ENCODE peak calls at places on chromosomes 3 and 15, in eight cellular contexts. G, W, Q, K, D, U, C and M are unnamed samples.

GRCh38 chr3:160126761-160127160 is 98.5 kb upstream of the C3orf80 start:
- DNase-seq in C (no peak), W (no peak), K (no peak), G (no peak), D (no peak), U (no peak), Q (no peak), M (no peak)

GRCh38 chr3:180011927-180012326 is 24.8 kb downstream of the PEX5L start:
- DNase-seq in U (no peak), G (no peak), K (no peak), D (no peak), W (no peak), Q (no peak), C (no peak), M (no peak)

GRCh38 chr15:50186090-50186489 is 4.1 kb downstream of the SLC27A2 start:
- DNase-seq in U (no peak), G (no peak), K (no peak), D (no peak), W (no peak), C (no peak), Q (no peak), M (no peak)

GRCh38 chr3:196422976-196423781 is 9.0 kb downstream of the UBXN7 start:
- DNase-seq in D (no peak), C (no peak), Q (peak), G (no peak), W (no peak), U (no peak), K (peak), M (peak)

GRCh38 chr3:186251948-186252619 is 110.0 kb downstream of the DGKG start:
- DNase-seq in U (no peak), Q (no peak), D (no peak), W (no peak), G (no peak), C (no peak), K (no peak), M (no peak)

GRCh38 chr3:62261800-62262199 is 111.5 kb downstream of the FEZF2 start:
- DNase-seq in G (no peak), U (no peak), W (no peak), K (no peak), C (no peak), Q (no peak), D (no peak), M (no peak)

GRCh38 chr3:294581-294980 is 98.0 kb downstream of the CHL1 start:
- DNase-seq in Q (no peak), W (no peak), C (no peak), G (no peak), K (no peak), D (no peak), U (no peak), M (no peak)

GRCh38 chr15:39908186-39908585 is 11.9 kb downstream of the GPR176 start:
- DNase-seq in W (peak), U (no peak), Q (no peak), K (no peak), D (no peak), C (no peak), G (peak), M (no peak)

GRCh38 chr3:14864131-14864530 is 45.4 kb downstream of the FGD5 start:
- DNase-seq in U (no peak), C (no peak), D (no peak), W (no peak), Q (no peak), G (no peak), K (no peak), M (no peak)

GRCh38 chr15:50828610-50829206 is 63.2 kb upstream of the SPPL2A start:
- DNase-seq in D (no peak), C (no peak), G (peak), U (no peak), K (no peak), Q (no peak), W (peak), M (no peak)

GRCh38 chr15:67158367-67158766 is 93.0 kb downstream of the SMAD3 start:
- DNase-seq in W (no peak), U (no peak), D (no peak), Q (no peak), G (no peak), K (no peak), C (no peak), M (no peak)

GRCh38 chr15:48309740-48310139 is 21.5 kb upstream of the DUT start:
- DNase-seq in U (no peak), W (no peak), K (no peak), Q (no peak), C (no peak), G (no peak), D (no peak), M (no peak)

GRCh38 chr3:110344897-110345767 is 726.5 kb upstream of the NECTIN3 start:
- DNase-seq in K (no peak), W (no peak), C (no peak), G (peak), D (no peak), U (no peak), Q (no peak), M (no peak)

GRCh38 chr3:65534825-65535224 is 503.9 kb downstream of the MAGI1 start:
- DNase-seq in W (no peak), Q (no peak), K (no peak), U (no peak), D (no peak), C (no peak), G (no peak), M (no peak)

GRCh38 chr3:2452249-2452648 is 353.6 kb downstream of the CNTN4 start:
- DNase-seq in G (no peak), D (no peak), C (no peak), K (no peak), U (no peak), W (no peak), Q (peak), M (no peak)

GRCh38 chr3:194588741-194589140 is 44.5 kb downstream of the TMEM44 start:
- DNase-seq in U (no peak), K (no peak), G (peak), D (no peak), Q (no peak), C (no peak), W (no peak), M (no peak)

GRCh38 chr3:59946401-59946800 is 896.6 kb upstream of the CFAP20DC start:
- DNase-seq in Q (no peak), U (no peak), K (no peak), C (no peak), G (no peak), D (no peak), W (no peak), M (no peak)

GRCh38 chr3:139310474-139310933 is 33.3 kb upstream of the MRPS22 start:
- DNase-seq in W (peak), K (no peak), U (no peak), D (no peak), Q (no peak), C (no peak), G (peak), M (no peak)

GRCh38 chr3:175212896-175213295 is 353.8 kb downstream of the NAALADL2 start:
- DNase-seq in W (peak), C (no peak), K (no peak), Q (no peak), D (no peak), U (no peak), G (peak), M (no peak)

GRCh38 chr3:13822042-13822441 is 57.8 kb downstream of the WNT7A start:
- DNase-seq in U (no peak), D (no peak), W (peak), K (no peak), C (no peak), Q (no peak), G (no peak), M (no peak)

GRCh38 chr3:46700772-46701171 is 420 bp upstream of the TMIE start:
- DNase-seq in D (no peak), G (no peak), U (no peak), K (peak), Q (peak), W (no peak), C (no peak), M (peak)

GRCh38 chr3:15266510-15267376 is 60.7 kb downstream of the CAPN7 start:
- DNase-seq in D (no peak), Q (no peak), C (no peak), W (no peak), K (no peak), U (no peak), G (no peak), M (no peak)

GRCh38 chr15:77604973-77605372 is 27.7 kb downstream of the LINGO1 start:
- DNase-seq in C (no peak), K (no peak), U (no peak), D (no peak), Q (no peak), G (no peak), W (no peak), M (no peak)

GRCh38 chr15:91141102-91141501 is 41.0 kb downstream of the SV2B start:
- DNase-seq in W (no peak), G (no peak), Q (no peak), K (no peak), C (no peak), U (no peak), D (no peak), M (no peak)

GRCh38 chr15:76109046-76109445 is 49.3 kb downstream of the TMEM266 start:
- DNase-seq in D (no peak), U (no peak), W (no peak), C (no peak), K (no peak), G (no peak), Q (no peak), M (no peak)

GRCh38 chr15:39885099-39885777 is 34.8 kb downstream of the GPR176 start:
- DNase-seq in U (no peak), W (no peak), D (no peak), K (no peak), C (no peak), G (no peak), Q (no peak), M (no peak)

GRCh38 chr15:63338170-63338569 is 43.5 kb downstream of the CA12 start:
- DNase-seq in G (no peak), K (no peak), D (no peak), C (no peak), U (no peak), W (peak), Q (no peak), M (no peak)

GRCh38 chr15:78938608-78939488 is 6.0 kb downstream of the CTSH start:
- DNase-seq in D (peak), Q (no peak), U (peak), W (no peak), G (no peak), K (no peak), C (no peak), M (no peak)

GRCh38 chr3:156509209-156510174 is 45.4 kb downstream of the SSR3 start:
- DNase-seq in W (no peak), G (peak), C (no peak), Q (peak), D (peak), K (peak), U (peak), M (peak)

GRCh38 chr3:4416961-4417360 is 50.1 kb downstream of the SUMF1 start:
- DNase-seq in G (peak), C (no peak), W (peak), U (no peak), D (no peak), Q (no peak), K (no peak), M (no peak)